ENCODE peak calls at places on chromosomes 16 and 17, in five cellular contexts. O, F, N, V and C are unnamed samples.

GRCh38 chr16:8798535-8799157 is 1.0 kb downstream of the PMM2 start:
- DNase-seq in O (no peak), F (no peak), N (no peak), V (no peak), C (no peak)

GRCh38 chr17:67624886-67625656 is 92.7 kb upstream of the NOL11 start:
- DNase-seq in O (no peak), F (no peak), N (no peak), V (no peak), C (no peak)

GRCh38 chr17:73546770-73547345 is 97.4 kb downstream of the SDK2 start:
- DNase-seq in O (peak), F (no peak), N (peak), V (peak), C (peak)

GRCh38 chr17:14124854-14125253 is 55.5 kb downstream of the COX10 start:
- DNase-seq in O (no peak), F (no peak), N (no peak), V (no peak), C (no peak)

GRCh38 chr17:40355123-40355803 is 9.3 kb downstream of the GJD3 start:
- DNase-seq in O (peak), F (peak), N (peak), V (peak), C (peak)

GRCh38 chr17:40791808-40792436 is 7.8 kb downstream of the KRT28 start:
- DNase-seq in O (no peak), F (no peak), N (peak), V (peak), C (no peak)

GRCh38 chr16:19071811-19072777 is 4.7 kb downstream of the COQ7 start:
- DNase-seq in O (no peak), F (no peak), N (peak), V (peak), C (peak)

GRCh38 chr17:37039269-37039668 is 90.5 kb downstream of the AATF start:
- DNase-seq in O (no peak), F (no peak), N (no peak), V (no peak), C (no peak)

GRCh38 chr17:62996221-62996620 is 30.2 kb downstream of the TANC2 start:
- DNase-seq in O (no peak), F (no peak), N (no peak), V (no peak), C (no peak)

GRCh38 chr16:19522369-19523159 is 666 bp upstream of the GDE1 start:
- DNase-seq in O (no peak), F (no peak), N (no peak), V (no peak), C (no peak)

GRCh38 chr17:81035389-81036127 is 607 bp downstream of the BAIAP2 start:
- DNase-seq in O (no peak), F (no peak), N (peak), V (no peak), C (no peak)

GRCh38 chr16:76705883-76706282 is 428.7 kb downstream of the CNTNAP4 start:
- DNase-seq in O (no peak), F (no peak), N (no peak), V (no peak), C (no peak)

GRCh38 chr17:46264456-46265198 is 30.3 kb upstream of the LRRC37A start:
- DNase-seq in O (no peak), F (no peak), N (peak), V (no peak), C (no peak)

GRCh38 chr16:46650224-46650623 is 29.0 kb upstream of the SHCBP1 start:
- DNase-seq in O (no peak), F (no peak), N (peak), V (peak), C (no peak)

GRCh38 chr17:57451126-57451690 is 194.9 kb downstream of the MSI2 start:
- DNase-seq in O (no peak), F (no peak), N (no peak), V (no peak), C (no peak)

GRCh38 chr17:3911271-3912053 is 4.8 kb downstream of the P2RX1 start:
- DNase-seq in O (no peak), F (no peak), N (no peak), V (no peak), C (peak)

GRCh38 chr17:72118588-72119279 is 2.1 kb upstream of the SOX9 start:
- DNase-seq in O (peak), F (peak), N (peak), V (peak), C (no peak)

GRCh38 chr17:77382356-77382911 is 241.7 kb downstream of the SEC14L1 start:
- DNase-seq in O (no peak), F (no peak), N (no peak), V (no peak), C (peak)

GRCh38 chr16:31271621-31272190 is 11.9 kb downstream of the ITGAM start:
- DNase-seq in O (no peak), F (peak), N (no peak), V (no peak), C (no peak)

GRCh38 chr17:7881655-7882054 is 6.9 kb upstream of the CHD3 start:
- DNase-seq in O (no peak), F (no peak), N (no peak), V (no peak), C (no peak)

GRCh38 chr17:49952209-49952911 is 16.6 kb upstream of the DLX4 start:
- DNase-seq in O (peak), F (peak), N (peak), V (peak), C (peak)

GRCh38 chr17:60148300-60148838 is 1.4 kb upstream of the CA4 start:
- DNase-seq in O (no peak), F (no peak), N (no peak), V (no peak), C (no peak)

GRCh38 chr17:74952431-74953128 is 16.9 kb downstream of the OTOP3 start:
- DNase-seq in O (no peak), F (no peak), N (no peak), V (no peak), C (no peak)

GRCh38 chr17:50270430-50271172 is 3.7 kb upstream of the TMEM92 start:
- DNase-seq in O (peak), F (peak), N (peak), V (peak), C (peak)

GRCh38 chr17:62819511-62820221 is 11.6 kb upstream of the MARCHF10 start:
- DNase-seq in O (peak), F (peak), N (peak), V (peak), C (no peak)

GRCh38 chr16:20519231-20519630 is 56.9 kb downstream of the ACSM2B start:
- DNase-seq in O (no peak), F (no peak), N (no peak), V (no peak), C (no peak)

GRCh38 chr17:4839965-4840892 is 7.1 kb downstream of the MINK1 start:
- DNase-seq in O (no peak), F (no peak), N (no peak), V (no peak), C (no peak)

GRCh38 chr17:78716814-78717393 is 65.2 kb downstream of the CYTH1 start:
- DNase-seq in O (peak), F (no peak), N (peak), V (peak), C (no peak)

GRCh38 chr17:65442250-65442649 is 119.2 kb downstream of the AXIN2 start:
- DNase-seq in O (no peak), F (no peak), N (no peak), V (no peak), C (no peak)

GRCh38 chr17:64174686-64175456 is 44.9 kb upstream of the ERN1 start:
- DNase-seq in O (peak), F (no peak), N (peak), V (peak), C (peak)

GRCh38 chr17:82098169-82098938 is at the start of gene FASN:
- DNase-seq in O (peak), F (peak), N (peak), V (peak), C (peak)
- TF ChIP-seq CTCF in O (peak), F (no peak), N (peak), V (peak), C (peak)

DNA sequence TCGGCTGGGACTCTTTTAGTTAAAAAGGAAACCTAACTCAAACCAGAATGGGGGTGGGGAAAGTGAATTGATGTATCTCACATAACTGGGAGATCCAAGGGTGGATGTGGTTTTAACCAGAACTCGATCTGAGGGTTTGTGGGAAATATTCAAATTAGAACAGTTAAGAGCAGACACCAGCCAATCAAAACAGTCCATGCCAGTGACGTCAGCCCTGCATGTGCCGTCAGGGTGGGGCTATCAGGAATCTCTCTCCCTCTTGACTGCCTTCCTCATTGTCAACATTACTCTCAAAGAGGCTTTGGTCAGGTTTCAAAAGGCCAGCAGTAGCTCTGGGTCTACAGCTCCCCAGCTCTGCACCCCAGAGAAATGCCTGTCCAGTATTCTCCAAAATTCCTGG is 94.2 kb upstream of the HSBP1 start:
- DNase-seq in O (no peak), F (no peak), N (no peak), V (no peak), C (no peak)
- TF ChIP-seq CTCF in O (no peak), F (no peak), N (no peak), V (no peak), C (no peak)

GRCh38 chr16:49592507-49593422 is 219.2 kb downstream of the C16orf78 start:
- DNase-seq in O (peak), F (peak), N (peak), V (no peak), C (no peak)
- TF ChIP-seq CTCF in O (peak), F (peak), N (peak), V (peak), C (peak)

GRCh38 chr16:27642753-27643152 is 92.8 kb downstream of the KATNIP start:
- DNase-seq in O (no peak), F (no peak), N (peak), V (no peak), C (no peak)
- TF ChIP-seq CTCF in O (no peak), F (peak), N (no peak), V (no peak), C (peak)

DNA sequence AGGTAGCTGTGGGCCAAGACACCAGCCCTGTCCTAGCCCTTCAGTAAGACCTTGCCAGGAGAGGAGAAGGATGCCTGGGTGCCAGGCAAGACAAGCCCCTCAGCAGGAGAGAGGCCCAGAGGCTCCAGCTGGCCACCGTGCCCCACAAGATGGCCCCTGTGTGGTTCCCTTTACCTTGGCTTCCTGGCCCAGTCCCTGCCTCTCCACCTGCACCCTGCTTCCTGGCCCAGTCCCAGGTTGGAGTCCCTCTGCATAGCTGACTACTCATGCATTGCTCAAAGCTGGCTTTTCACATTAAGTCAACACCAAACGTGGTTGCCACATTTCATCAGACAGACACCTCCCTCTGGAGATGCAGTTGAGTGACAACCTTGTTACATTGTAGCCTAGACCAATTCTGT is 4.0 kb downstream of the SYNGR3 start:
- DNase-seq in O (no peak), F (no peak), N (peak), V (no peak), C (no peak)
- TF ChIP-seq CTCF in O (no peak), F (no peak), N (no peak), V (no peak), C (no peak)

GRCh38 chr16:29784901-29785500 is 5.5 kb upstream of the KIF22 start:
- DNase-seq in O (peak), F (peak), N (peak), V (peak), C (peak)
- TF ChIP-seq CTCF in O (peak), F (peak), N (peak), V (peak), C (peak)

DNA sequence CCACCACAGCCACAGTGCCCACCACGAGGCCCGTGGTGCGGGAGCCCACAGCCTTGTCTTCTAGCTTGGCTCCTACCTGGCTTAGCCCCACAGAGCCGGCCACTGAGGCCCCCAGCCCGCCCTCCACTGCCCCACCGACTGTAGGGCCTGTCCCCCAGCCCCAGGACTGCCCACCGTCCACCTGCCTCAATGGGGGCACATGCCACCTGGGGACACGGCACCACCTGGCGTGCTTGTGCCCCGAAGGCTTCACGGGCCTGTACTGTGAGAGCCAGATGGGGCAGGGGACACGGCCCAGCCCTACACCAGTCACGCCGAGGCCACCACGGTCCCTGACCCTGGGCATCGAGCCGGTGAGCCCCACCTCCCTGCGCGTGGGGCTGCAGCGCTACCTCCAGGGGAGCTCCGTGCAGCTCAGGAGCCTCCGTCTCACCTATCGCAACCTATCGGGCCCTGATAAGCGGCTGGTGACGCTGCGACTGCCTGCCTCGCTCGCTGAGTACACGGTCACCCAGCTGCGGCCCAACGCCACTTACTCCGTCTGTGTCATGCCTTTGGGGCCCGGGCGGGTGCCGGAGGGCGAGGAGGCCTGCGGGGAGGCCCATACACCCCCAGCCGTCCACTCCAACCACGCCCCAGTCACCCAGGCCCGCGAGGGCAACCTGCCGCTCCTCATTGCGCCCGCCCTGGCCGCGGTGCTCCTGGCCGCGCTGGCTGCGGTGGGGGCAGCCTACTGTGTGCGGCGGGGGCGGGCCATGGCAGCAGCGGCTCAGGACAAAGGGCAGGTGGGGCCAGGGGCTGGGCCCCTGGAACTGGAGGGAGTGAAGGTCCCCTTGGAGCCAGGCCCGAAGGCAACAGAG is 10.5 kb downstream of the VASN start:
- DNase-seq in O (no peak), F (no peak), N (no peak), V (no peak), C (no peak)
- TF ChIP-seq CTCF in O (no peak), F (no peak), N (no peak), V (no peak), C (no peak)

GRCh38 chr16:83205896-83206295 is 579.1 kb downstream of the CDH13 start:
- DNase-seq in O (no peak), F (no peak), N (no peak), V (no peak), C (no peak)

GRCh38 chr16:83199012-83199411 is 572.2 kb downstream of the CDH13 start:
- DNase-seq in O (no peak), F (no peak), N (no peak), V (no peak), C (no peak)

DNA sequence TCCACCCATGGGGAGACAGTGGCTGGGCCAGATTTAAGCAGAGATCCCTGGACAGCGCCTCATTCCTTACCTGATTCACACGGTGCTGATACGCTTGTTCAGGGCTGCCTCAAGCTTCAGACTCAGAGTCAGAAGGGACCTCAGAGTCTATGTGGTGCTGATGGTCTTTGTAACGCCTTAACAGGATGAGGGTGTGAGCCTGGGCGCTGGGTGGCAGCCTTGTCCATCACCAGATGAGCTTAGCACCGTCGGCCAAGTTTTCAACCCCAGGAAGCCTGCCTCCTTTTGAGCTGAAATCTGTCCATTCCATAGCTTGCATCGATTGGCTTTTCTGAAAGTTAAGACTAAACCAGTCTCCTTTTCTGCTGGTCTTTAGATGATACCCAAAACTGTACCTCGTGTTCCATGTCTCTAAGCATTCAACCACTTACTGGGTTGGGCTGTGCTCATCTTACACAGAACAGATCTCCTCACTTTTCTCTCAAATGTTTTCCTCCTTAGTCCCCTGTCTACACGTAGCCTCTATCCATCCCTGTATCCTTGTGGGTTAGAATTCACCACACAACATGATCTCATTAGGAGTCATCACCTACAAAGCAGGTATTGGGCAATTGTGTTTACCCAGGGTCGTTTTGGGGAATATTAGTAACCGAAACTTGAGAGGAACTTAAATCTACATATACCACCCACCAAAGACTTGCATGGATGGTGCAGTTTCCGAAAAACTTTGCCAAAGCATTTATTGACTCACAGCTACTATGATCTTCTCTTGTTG is 573.4 kb downstream of the CDH13 start:
- DNase-seq in O (no peak), F (no peak), N (peak), V (no peak), C (no peak)
- TF ChIP-seq CTCF in O (peak), F (no peak), N (no peak), V (no peak), C (no peak)

DNA sequence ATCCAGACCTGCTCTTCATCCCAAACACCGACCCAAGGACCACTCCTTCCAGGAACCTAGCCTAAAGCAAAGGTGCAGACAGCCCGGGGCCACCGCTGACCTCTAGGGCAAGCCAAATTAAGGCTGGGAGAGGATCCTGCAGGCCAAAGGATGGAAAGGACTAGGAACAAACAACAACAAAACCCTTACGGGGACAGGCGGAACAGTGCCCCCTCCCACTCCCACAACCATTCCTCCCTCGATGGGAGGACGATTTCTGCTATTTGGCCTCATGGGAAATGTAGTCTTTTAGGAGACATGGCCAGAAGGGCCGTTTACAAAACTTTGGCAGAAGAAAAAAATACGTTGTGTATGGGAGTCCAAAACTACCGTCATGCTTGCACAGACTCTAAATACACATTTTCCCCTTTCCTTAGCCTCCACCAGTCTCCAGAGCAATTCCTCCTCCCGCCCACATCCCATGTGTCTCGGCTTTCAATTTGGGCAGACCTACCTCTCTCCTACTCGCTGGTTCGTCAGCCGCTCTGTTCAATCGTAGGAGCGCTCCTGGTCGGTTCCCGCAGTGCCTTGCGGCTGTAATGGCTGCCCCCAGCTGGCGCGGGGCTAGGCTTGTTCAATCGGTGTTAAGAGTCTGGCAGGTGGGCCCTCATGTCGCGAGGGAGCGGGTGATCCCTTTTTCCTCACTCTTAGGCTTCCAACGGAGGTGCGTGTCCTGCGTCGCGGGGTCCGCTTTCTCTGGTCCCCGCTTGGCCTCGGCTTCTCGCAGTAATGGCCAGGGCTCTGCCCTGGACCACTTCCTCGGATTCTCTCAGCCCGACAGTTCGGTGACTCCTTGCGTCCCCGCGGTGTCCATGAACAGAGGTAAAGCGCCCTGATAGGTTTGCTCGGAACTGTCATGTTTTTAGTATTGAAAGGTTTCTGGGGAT is at the start of gene ERAL1:
- DNase-seq in O (peak), F (peak), N (peak), V (peak), C (peak)
- TF ChIP-seq CTCF in O (no peak), F (no peak), N (no peak), V (no peak), C (no peak)

GRCh38 chr17:33241390-33241789 is 51.7 kb downstream of the ASIC2 start:
- DNase-seq in O (no peak), F (no peak), N (no peak), V (no peak), C (no peak)
- TF ChIP-seq CTCF in O (no peak), F (no peak), N (no peak), V (no peak), C (no peak)